ENCODE peak calls at places on chromosomes 2 and 18, in eight cellular contexts. G is NCI-H1105 treated with DMSO at 0.1 percent for 48 hours, U is tibial artery, O is right lobe of liver, J is T-helper 9 cell, F is H54, M is ecto neural progenitor cell, C is A549. R is an unnamed sample.

GRCh38 chr18:10997885-10998284 is 151.5 kb downstream of the PIEZO2 start:
- DNase-seq in G (no peak), U (no peak), O (no peak), J (no peak), F (no peak), M (no peak), C (no peak), R (no peak)

GRCh38 chr2:63581266-63581961 is 6.9 kb downstream of the WDPCP start:
- DNase-seq in G (no peak), U (peak), O (peak), J (no peak), F (no peak), M (no peak), C (no peak), R (no peak)

GRCh38 chr2:97834610-97835009 is 121.2 kb downstream of the ZAP70 start:
- DNase-seq in G (no peak), U (no peak), O (no peak), J (no peak), F (no peak), M (no peak), C (no peak), R (no peak)

GRCh38 chr2:118264591-118264990 is 176.3 kb downstream of the INSIG2 start:
- DNase-seq in G (no peak), U (no peak), O (no peak), J (no peak), F (no peak), M (peak), C (no peak), R (no peak)

GRCh38 chr2:113167115-113167932 is 6.4 kb upstream of the PSD4 start:
- DNase-seq in G (no peak), U (peak), O (peak), J (no peak), F (no peak), M (no peak), C (no peak), R (no peak)

GRCh38 chr18:74251297-74252031 is 40.3 kb downstream of the CYB5A start:
- DNase-seq in G (no peak), U (no peak), O (no peak), J (no peak), F (no peak), M (no peak), C (peak), R (peak)

GRCh38 chr18:2002178-2002577 is 569.1 kb downstream of the METTL4 start:
- DNase-seq in G (no peak), U (no peak), O (no peak), J (no peak), F (no peak), M (no peak), C (no peak), R (no peak)

GRCh38 chr18:7750966-7751365 is 183.8 kb downstream of the PTPRM start:
- DNase-seq in G (no peak), U (no peak), O (no peak), J (no peak), F (no peak), M (no peak), C (no peak), R (no peak)

GRCh38 chr2:44955593-44956449 is 14.3 kb downstream of the SIX3 start:
- DNase-seq in G (peak), U (peak), O (peak), J (peak), F (peak), M (peak), C (peak), R (no peak)

GRCh38 chr2:144230452-144231085 is 289.4 kb downstream of the ZEB2 start:
- DNase-seq in G (no peak), U (no peak), O (no peak), J (no peak), F (no peak), M (no peak), C (no peak), R (no peak)

GRCh38 chr18:46577546-46577945 is 79.5 kb downstream of the LOXHD1 start:
- DNase-seq in G (no peak), U (no peak), O (no peak), J (no peak), F (no peak), M (no peak), C (no peak), R (no peak)

GRCh38 chr18:35521133-35521532 is 23.4 kb upstream of the INO80C start:
- DNase-seq in G (no peak), U (no peak), O (no peak), J (no peak), F (no peak), M (no peak), C (no peak), R (no peak)

GRCh38 chr2:141455211-141455826 is 675.5 kb downstream of the LRP1B start:
- DNase-seq in G (no peak), U (no peak), O (no peak), J (no peak), F (no peak), M (no peak), C (no peak), R (no peak)

R was measured in SIG-M5.